ENCODE peak calls at places on chromosomes 13 and 19, in four cellular contexts. T is fibroblast of lung, U is brain microvascular endothelial cell, S is left ventricle myocardium inferior. D is an unnamed sample.

GRCh38 chr13:20142019-20142926 is 18.6 kb downstream of the GJA3 start:
- DNase-seq in U (no peak), T (no peak), S (no peak), D (no peak)

GRCh38 chr19:30449673-30450072 is 77.5 kb downstream of the ZNF536 start:
- DNase-seq in S (no peak), U (no peak), T (no peak), D (no peak)

GRCh38 chr13:68697551-68697950 is 1410.1 kb upstream of the ATXN8OS start:
- DNase-seq in S (no peak), T (no peak), U (no peak), D (no peak)

GRCh38 chr19:28289294-28290063 is 923.5 kb downstream of the UQCRFS1 start:
- DNase-seq in U (no peak), S (no peak), T (no peak), D (no peak)

GRCh38 chr13:25662516-25662915 is 290.7 kb downstream of the ATP8A2 start:
- DNase-seq in S (no peak), T (no peak), U (no peak), D (no peak)

GRCh38 chr19:14054721-14055120 is 7.2 kb downstream of the PALM3 start:
- DNase-seq in T (no peak), U (no peak), S (no peak), D (no peak)

GRCh38 chr13:50124536-50125305 is 109.5 kb downstream of the KCNRG start:
- DNase-seq in U (no peak), S (peak; percentile 97), T (peak; percentile 96), D (no peak)

GRCh38 chr13:20401958-20402856 is 123.5 kb downstream of the CRYL1 start:
- DNase-seq in S (no peak), U (no peak), T (peak; percentile 42), D (peak; percentile 69)

GRCh38 chr13:37791699-37792098 is 77.9 kb downstream of the TRPC4 start:
- DNase-seq in T (no peak), S (no peak), U (peak; percentile 24), D (no peak)

GRCh38 chr19:1864480-1865171 is 1.2 kb upstream of the KLF16 start:
- DNase-seq in S (peak; percentile 75), T (peak; percentile 48), U (no peak), D (no peak)

GRCh38 chr13:110825516-110825915 is 89.4 kb downstream of the ANKRD10 start:
- DNase-seq in S (no peak), T (no peak), U (no peak), D (no peak)

GRCh38 chr13:112062619-112063308 is 4.2 kb upstream of the SOX1 start:
- DNase-seq in U (no peak), T (no peak), S (no peak), D (no peak)
- H3K27me3 ChIP-seq in U (peaks cover 87% of the 10 kb centered on the region), T (peaks cover 45% of the 10 kb centered on the region), S (peaks cover 100% of the 10 kb centered on the region), D (peaks cover 96% of the 10 kb centered on the region)

DNA sequence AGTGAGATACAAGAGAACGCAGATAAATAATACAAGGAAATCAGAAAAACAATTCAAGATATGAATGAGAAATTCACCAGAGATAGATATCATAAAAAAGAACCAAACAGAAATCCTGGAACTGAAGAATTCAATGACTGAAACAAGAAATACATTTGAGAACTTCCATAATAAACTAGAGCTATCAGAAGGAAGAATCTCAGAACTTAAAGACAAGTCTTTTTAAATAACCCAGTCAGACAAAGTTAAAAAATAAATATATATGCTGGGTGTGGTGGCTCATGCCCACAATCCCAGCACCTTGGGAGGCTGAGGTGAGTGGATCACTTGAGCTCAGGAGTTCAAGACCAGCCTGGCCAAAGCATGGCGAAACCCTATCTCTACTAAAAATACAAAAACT is 28.7 kb upstream of the N4BP2L1 start:
- DNase-seq in U (no peak), S (no peak), T (no peak), D (no peak)
- H3K27me3 ChIP-seq in U (no peaks in the 10 kb centered on the region), S (no peaks in the 10 kb centered on the region), T (no peaks in the 10 kb centered on the region), D (no peaks in the 10 kb centered on the region)

DNA sequence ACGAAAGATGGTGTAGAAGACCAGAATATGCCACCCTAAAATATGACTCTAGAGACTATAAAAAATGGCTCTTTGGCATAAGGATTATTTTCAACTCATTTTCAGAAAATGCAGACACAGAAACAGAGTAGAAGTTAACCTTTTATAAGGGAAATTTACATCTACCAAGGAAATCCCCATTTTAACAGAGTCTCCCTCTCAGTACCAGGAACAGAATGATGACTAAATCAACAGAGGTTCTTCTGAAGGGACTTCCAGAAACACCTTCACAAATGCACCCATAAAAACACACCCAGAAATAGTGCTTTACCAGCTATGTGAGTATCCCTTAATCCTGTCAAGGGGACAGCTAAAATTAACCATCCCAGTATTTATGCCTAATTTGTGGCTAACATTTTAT is 29.1 kb downstream of the PLPP2 start:
- DNase-seq in T (no peak), S (no peak), U (no peak), D (no peak)
- H3K27me3 ChIP-seq in T (no peaks in the 10 kb centered on the region), S (peaks cover 81% of the 10 kb centered on the region), U (peaks cover 4% of the 10 kb centered on the region), D (peaks cover 33% of the 10 kb centered on the region)

DNA sequence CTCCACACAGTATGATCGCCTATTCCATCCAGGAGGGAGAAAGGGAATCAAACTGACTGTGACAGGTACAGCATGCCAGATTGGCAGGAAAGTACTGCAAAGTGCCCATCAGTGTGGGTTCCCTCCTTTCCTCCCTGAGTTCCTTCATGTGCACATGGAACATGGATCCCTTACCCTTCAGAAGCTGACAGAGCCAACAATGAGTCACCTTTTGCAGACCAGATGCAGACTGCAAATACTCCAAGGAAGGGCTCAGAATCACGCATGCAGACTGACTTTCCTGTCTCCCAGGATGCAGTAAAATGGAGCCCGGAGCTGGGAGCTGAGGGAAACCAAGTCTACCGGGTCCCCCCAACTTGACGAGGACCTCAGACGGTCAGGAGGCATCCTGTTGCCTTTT is 41.8 kb downstream of the SACS start:
- DNase-seq in U (no peak), T (no peak), S (no peak), D (no peak)
- H3K27me3 ChIP-seq in U (no peaks in the 10 kb centered on the region), T (no peaks in the 10 kb centered on the region), S (no peaks in the 10 kb centered on the region), D (no peaks in the 10 kb centered on the region)

GRCh38 chr13:101728021-101728420 is 275.5 kb downstream of the ITGBL1 start:
- DNase-seq in T (no peak), U (no peak), S (no peak), D (no peak)

GRCh38 chr13:101730420-101731000 is 278.0 kb downstream of the ITGBL1 start:
- DNase-seq in S (no peak), U (no peak), T (no peak), D (no peak)

GRCh38 chr13:101726681-101727080 is 274.2 kb downstream of the ITGBL1 start:
- DNase-seq in S (no peak), U (no peak), T (no peak), D (no peak)

GRCh38 chr13:101727118-101727517 is 274.6 kb downstream of the ITGBL1 start:
- DNase-seq in S (no peak), U (no peak), T (no peak), D (no peak)

DNA sequence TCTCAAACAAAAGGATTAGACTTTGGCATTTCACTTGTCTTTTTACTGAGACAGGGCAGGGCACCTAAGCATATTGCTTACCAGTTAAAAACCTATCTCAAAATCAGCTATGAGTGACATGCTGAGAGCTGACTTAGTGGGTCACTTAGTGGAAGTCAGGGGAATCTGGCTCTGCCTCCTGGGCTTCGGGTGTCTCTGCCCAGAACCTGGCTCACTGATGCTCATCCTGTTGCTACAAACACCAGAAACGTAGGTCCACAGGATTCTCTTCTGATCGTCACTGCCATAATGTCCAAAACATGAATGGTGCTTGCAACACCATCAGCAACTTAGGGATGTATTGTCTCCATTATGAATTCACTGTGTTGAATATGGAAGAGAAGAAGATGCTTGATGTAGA is 276.1 kb downstream of the ITGBL1 start:
- DNase-seq in U (no peak), T (no peak), S (no peak), D (no peak)
- H3K27me3 ChIP-seq in U (no peaks in the 10 kb centered on the region), T (no peaks in the 10 kb centered on the region), S (no peaks in the 10 kb centered on the region), D (no peaks in the 10 kb centered on the region)

GRCh38 chr19:18609717-18610051 is 3.0 kb upstream of the TMEM59L start:
- DNase-seq in S (no peak), U (no peak), T (no peak), D (no peak)
- H3K27me3 ChIP-seq in S (peaks cover 96% of the 10 kb centered on the region), U (peaks cover 90% of the 10 kb centered on the region), T (peaks cover 76% of the 10 kb centered on the region), D (peaks cover 96% of the 10 kb centered on the region)

D was measured in foreskin keratinocyte.